ENCODE peak calls at places on chromosomes 6 and 20, in seven cellular contexts. Q is EH, P is upper lobe of right lung, G is HEK293T, K is BJ, X is naive B cell, U is H9. M is an unnamed sample.

GRCh38 chr6:119633461-119633860 is 283.9 kb upstream of the MAN1A1 start:
- DNase-seq in Q (no peak), P (no peak), G (no peak), K (no peak), X (no peak), U (no peak), M (no peak)

GRCh38 chr20:41387433-41387832 is 20.8 kb upstream of the EMILIN3 start:
- DNase-seq in Q (peak; percentile 34), P (no peak), G (no peak), K (no peak), X (no peak), U (peak; percentile 65), M (no peak)

GRCh38 chr20:43689165-43689564 is 22.3 kb downstream of the MYBL2 start:
- DNase-seq in Q (no peak), P (no peak), G (no peak), K (no peak), X (no peak), U (no peak), M (no peak)

GRCh38 chr6:32132110-32132509 is 2.0 kb upstream of the FKBPL start:
- DNase-seq in Q (no peak), P (no peak), G (no peak), K (no peak), X (no peak), U (no peak), M (no peak)

GRCh38 chr6:105642708-105643107 is 239.8 kb upstream of the PREP start:
- DNase-seq in Q (peak; percentile 12), P (no peak), G (no peak), K (no peak), X (no peak), U (no peak), M (no peak)

GRCh38 chr20:48787861-48788375 is 39.9 kb downstream of the PREX1 start:
- DNase-seq in Q (peak; percentile 74), P (peak; percentile 38), G (no peak), K (peak; percentile 37), X (no peak), U (no peak), M (peak; percentile 70)

GRCh38 chr20:25056601-25057233 is 1.2 kb downstream of the ACSS1 start:
- DNase-seq in Q (no peak), P (no peak), G (no peak), K (no peak), X (no peak), U (no peak), M (no peak)

GRCh38 chr20:21796059-21796458 is 90.6 kb downstream of the PAX1 start:
- DNase-seq in Q (no peak), P (no peak), G (no peak), K (no peak), X (no peak), U (no peak), M (no peak)

GRCh38 chr20:31632503-31633338 is 5.0 kb upstream of the COX4I2 start:
- DNase-seq in Q (no peak), P (no peak), G (no peak), K (no peak), X (no peak), U (no peak), M (no peak)

GRCh38 chr6:161417712-161418457 is 144.0 kb upstream of the AGPAT4 start:
- DNase-seq in Q (peak; percentile 68), P (no peak), G (peak; percentile 47), K (no peak), X (no peak), U (no peak), M (no peak)

GRCh38 chr6:42304313-42304712 is 86.7 kb upstream of the MRPS10 start:
- DNase-seq in Q (no peak), P (no peak), G (no peak), K (no peak), X (no peak), U (no peak), M (no peak)

GRCh38 chr6:4664117-4664626 is 112.0 kb upstream of the CDYL start:
- DNase-seq in Q (peak; percentile 92), P (no peak), G (no peak), K (peak; percentile 77), X (no peak), U (no peak), M (no peak)

GRCh38 chr6:13916230-13916944 is 8.4 kb upstream of the RNF182 start:
- DNase-seq in Q (peak; percentile 41), P (no peak), G (no peak), K (no peak), X (no peak), U (no peak), M (no peak)

GRCh38 chr20:18004389-18005031 is 35.7 kb downstream of the MGME1 start:
- DNase-seq in Q (peak; percentile 20), P (no peak), G (no peak), K (no peak), X (no peak), U (no peak), M (no peak)

GRCh38 chr6:4093288-4093687 is 14.4 kb upstream of the FAM217A start:
- DNase-seq in Q (no peak), P (no peak), G (no peak), K (no peak), X (no peak), U (no peak), M (no peak)

GRCh38 chr20:23644159-23644558 is 6.4 kb upstream of the CST3 start:
- DNase-seq in Q (no peak), P (no peak), G (no peak), K (no peak), X (no peak), U (no peak), M (no peak)

GRCh38 chr6:83514877-83515466 is 2.6 kb downstream of the PRSS35 start:
- DNase-seq in Q (peak; percentile 60), P (no peak), G (peak; percentile 40), K (no peak), X (peak; percentile 11), U (no peak), M (no peak)

GRCh38 chr6:124430741-124431140 is 531.5 kb upstream of the RNF217 start:
- DNase-seq in Q (no peak), P (no peak), G (no peak), K (no peak), X (no peak), U (no peak), M (no peak)

GRCh38 chr20:9142809-9143208 is 73.9 kb downstream of the PLCB4 start:
- DNase-seq in Q (no peak), P (no peak), G (no peak), K (no peak), X (no peak), U (no peak), M (no peak)

GRCh38 chr6:34236423-34237315 is at the start of gene HMGA1:
- DNase-seq in Q (peak; percentile 90), P (peak; percentile 94), G (peak; percentile 92), K (no peak), X (peak; percentile 90), U (peak; percentile 83), M (peak; percentile 96)

GRCh38 chr6:152049502-152049901 is 242.0 kb downstream of the ESR1 start:
- DNase-seq in Q (no peak), P (no peak), G (no peak), K (no peak), X (no peak), U (no peak), M (no peak)

GRCh38 chr6:7219310-7219709 is 93.7 kb downstream of the SSR1 start:
- DNase-seq in Q (peak; percentile 50), P (no peak), G (no peak), K (no peak), X (no peak), U (no peak), M (no peak)

GRCh38 chr6:64074981-64075380 is 439.4 kb downstream of the PHF3 start:
- DNase-seq in Q (no peak), P (no peak), G (no peak), K (no peak), X (no peak), U (no peak), M (no peak)

GRCh38 chr20:258963-259362 is 1.4 kb downstream of the DEFB132 start:
- DNase-seq in Q (peak; percentile 41), P (no peak), G (peak; percentile 25), K (no peak), X (no peak), U (no peak), M (no peak)

M was measured in GM06990.